ENCODE peak calls at places on chromosomes 13 and 19, in four cellular contexts. R is sigmoid colon, A is left ventricle myocardium inferior, G is testis. X is an unnamed sample. For H3K27me3, the result is how much of the 10 kb centered on the place peaks cover.

GRCh38 chr19:43636121-43636683 is 3.4 kb downstream of the CADM4 start:
- DNase-seq in R (no peak), A (no peak), G (no peak), X (no peak)

GRCh38 chr19:9958451-9958850 is 22.1 kb upstream of the OLFM2 start:
- DNase-seq in R (no peak), A (no peak), G (no peak), X (no peak)

GRCh38 chr19:12838893-12839656 is 760 bp downstream of the MAST1 start:
- DNase-seq in R (no peak), A (no peak), G (no peak), X (no peak)

GRCh38 chr13:33787051-33787591 is 30.8 kb upstream of the RFC3 start:
- DNase-seq in R (no peak), A (no peak), G (no peak), X (no peak)

GRCh38 chr13:66222926-66223325 is 1007.2 kb downstream of the PCDH9 start:
- DNase-seq in R (no peak), A (no peak), G (no peak), X (no peak)

GRCh38 chr19:48370955-48371354 is 6.8 kb downstream of the SYNGR4 start:
- DNase-seq in R (no peak), A (no peak), G (no peak), X (no peak)

GRCh38 chr19:16588089-16588823 is 16.0 kb upstream of the SLC35E1 start:
- DNase-seq in R (no peak), A (no peak), G (peak), X (no peak)

GRCh38 chr19:10112895-10113591 is 1.6 kb downstream of the P2RY11 start:
- DNase-seq in R (no peak), A (no peak), G (peak), X (no peak)

GRCh38 chr19:1387684-1388636 is 4.3 kb downstream of the NDUFS7 start:
- DNase-seq in R (no peak), A (peak), G (no peak), X (no peak)

GRCh38 chr13:106432636-106433035 is 102.8 kb downstream of the EFNB2 start:
- DNase-seq in R (no peak), A (no peak), G (no peak), X (no peak)

GRCh38 chr13:40152145-40152544 is 496.7 kb downstream of the COG6 start:
- DNase-seq in R (no peak), A (no peak), G (no peak), X (no peak)

GRCh38 chr19:30156646-30157045 is 214.6 kb downstream of the URI1 start:
- DNase-seq in R (no peak), A (no peak), G (no peak), X (no peak)

GRCh38 chr13:113904411-113904810 is 40.5 kb upstream of the GAS6 start:
- DNase-seq in R (no peak), A (peak), G (peak), X (no peak)

GRCh38 chr19:43957891-43958290 is 6.9 kb downstream of the ZNF221 start:
- DNase-seq in R (no peak), A (no peak), G (no peak), X (no peak)

GRCh38 chr13:84405286-84405685 is 523.0 kb upstream of the SLITRK1 start:
- DNase-seq in R (no peak), A (no peak), G (no peak), X (no peak)

GRCh38 chr19:16638666-16639065 is 10.7 kb upstream of the MED26 start:
- DNase-seq in R (no peak), A (no peak), G (no peak), X (no peak)

GRCh38 chr19:3188627-3189596 is 3.2 kb downstream of the NCLN start:
- DNase-seq in R (no peak), A (no peak), G (no peak), X (no peak)

GRCh38 chr13:87669379-87669978 is 1.7 kb upstream of the SLITRK5 start:
- DNase-seq in R (no peak), A (no peak), G (no peak), X (no peak)

GRCh38 chr19:14582894-14583340 is at the start of gene CLEC17A:
- DNase-seq in R (no peak), A (no peak), G (no peak), X (no peak)

GRCh38 chr13:93235258-93236015 is 8.8 kb downstream of the GPC6 start:
- DNase-seq in R (peak), A (no peak), G (no peak), X (no peak)

GRCh38 chr13:30806784-30807183 is 71.4 kb downstream of the ALOX5AP start:
- DNase-seq in R (no peak), A (no peak), G (no peak), X (no peak)

GRCh38 chr13:28459911-28460310 is 35.0 kb downstream of the FLT1 start:
- DNase-seq in R (no peak), A (no peak), G (no peak), X (no peak)
- H3K27me3 ChIP-seq in R (under half), A (under half), G (under half), X (under half)

GRCh38 chr19:4328243-4328990 is 10.2 kb downstream of the STAP2 start:
- DNase-seq in R (peak), A (peak), G (peak), X (peak)
- H3K27ac ChIP-seq in R (no peak), A (peak), G (no peak), X (peak)

GRCh38 chr19:45598267-45599011 is 3.6 kb downstream of the GPR4 start:
- DNase-seq in R (no peak), A (peak), G (no peak), X (no peak)
- H3K27me3 ChIP-seq in R (half or more), A (half or more), G (under half), X (under half)

DNA sequence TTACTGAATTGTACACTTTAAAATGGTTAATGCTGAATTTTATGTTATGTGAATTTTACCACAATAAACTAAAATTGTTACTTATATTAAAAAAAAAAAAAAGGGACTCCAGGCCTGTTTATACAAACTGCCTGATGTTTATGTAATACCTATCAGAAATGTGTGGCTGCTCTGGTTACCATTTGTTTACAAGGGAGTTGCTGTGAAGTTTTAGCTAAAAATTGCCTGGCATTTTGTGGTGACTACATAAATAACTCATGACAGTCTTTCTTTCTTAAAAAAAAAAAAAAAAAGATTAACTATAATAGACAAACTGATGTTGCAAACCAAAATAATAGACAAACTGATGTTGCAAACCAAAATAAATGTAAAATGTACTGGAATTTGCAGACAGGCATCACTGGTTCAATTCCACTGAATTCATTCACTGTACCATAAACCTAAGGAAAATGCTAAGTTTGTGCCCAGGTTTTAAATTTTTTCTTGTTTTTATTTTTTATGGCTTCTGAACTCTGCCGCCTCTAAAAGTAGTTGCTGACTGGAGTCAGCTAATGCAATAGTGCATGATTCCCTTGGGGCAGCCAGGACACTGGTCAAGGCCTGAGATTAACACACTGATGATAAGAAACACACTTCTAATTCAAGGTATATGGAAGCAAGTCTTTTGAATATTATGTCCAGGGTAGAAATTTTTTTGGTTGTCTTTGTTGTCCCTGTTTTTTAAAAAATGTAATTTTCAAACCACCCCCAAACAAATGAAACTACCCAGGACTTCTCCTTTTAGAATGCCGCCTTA is 72.0 kb downstream of the CDADC1 start:
- DNase-seq in R (no peak), A (no peak), G (no peak), X (no peak)
- H3K27ac ChIP-seq in R (no peak), A (no peak), G (no peak), X (no peak)

GRCh38 chr19:38561053-38561606 is 56.6 kb downstream of the MAP4K1 start:
- DNase-seq in R (no peak), A (no peak), G (peak), X (no peak)

GRCh38 chr19:38559428-38560401 is 58.0 kb downstream of the MAP4K1 start:
- DNase-seq in R (no peak), A (no peak), G (no peak), X (no peak)

GRCh38 chr19:38563475-38563874 is 54.3 kb downstream of the MAP4K1 start:
- DNase-seq in R (no peak), A (no peak), G (no peak), X (no peak)

GRCh38 chr19:38561658-38562057 is 56.1 kb downstream of the MAP4K1 start:
- DNase-seq in R (no peak), A (no peak), G (no peak), X (no peak)

GRCh38 chr19:38562096-38562495 is 55.7 kb downstream of the MAP4K1 start:
- DNase-seq in R (no peak), A (no peak), G (no peak), X (no peak)
- H3K27me3 ChIP-seq in R (under half), A (half or more), G (under half), X (under half)

GRCh38 chr13:98461525-98462240 is 115.2 kb downstream of the STK24 start:
- DNase-seq in R (peak), A (peak), G (no peak), X (peak)
- H3K27ac ChIP-seq in R (peak), A (no peak), G (no peak), X (no peak)

X was measured in dorsolateral prefrontal cortex.